ENCODE peak calls at places on chromosomes 4 and X, in five cellular contexts. A is thoracic aorta, X is glutamatergic neuron, T is transverse colon, R is AG04450. Z is an unnamed sample.

GRCh38 chr4:8506373-8507250 is 66.0 kb downstream of the TRMT44 start:
- DNase-seq in A (peak), X (no peak), T (peak), R (peak), Z (no peak)

GRCh38 chrX:46730765-46731164 is 28.2 kb downstream of the SLC9A7 start:
- DNase-seq in A (no peak), X (no peak), T (no peak), R (no peak), Z (no peak)

GRCh38 chr4:81003549-81004240 is 26.8 kb upstream of the BMP3 start:
- DNase-seq in A (no peak), X (no peak), T (peak), R (no peak), Z (no peak)

GRCh38 chr4:6228158-6229067 is 28.1 kb upstream of the JAKMIP1 start:
- DNase-seq in A (no peak), X (no peak), T (no peak), R (no peak), Z (no peak)

GRCh38 chr4:103150677-103151076 is 47.5 kb downstream of the CENPE start:
- DNase-seq in A (no peak), X (no peak), T (no peak), R (no peak), Z (no peak)

GRCh38 chr4:98260047-98260578 is 1.1 kb upstream of the RAP1GDS1 start:
- DNase-seq in A (peak), X (peak), T (peak), R (no peak), Z (peak)

GRCh38 chr4:152100378-152101201 is 339.8 kb upstream of the GATB start:
- DNase-seq in A (no peak), X (no peak), T (peak), R (no peak), Z (no peak)

GRCh38 chr4:53788011-53788410 is 196.7 kb upstream of the LNX1 start:
- DNase-seq in A (no peak), X (no peak), T (no peak), R (no peak), Z (no peak)

GRCh38 chr4:170124391-170124790 is 34.6 kb upstream of the AADAT start:
- DNase-seq in A (no peak), X (no peak), T (no peak), R (no peak), Z (no peak)

GRCh38 chr4:73721901-73722300 is 18.5 kb upstream of the CXCL8 start:
- DNase-seq in A (no peak), X (no peak), T (no peak), R (no peak), Z (no peak)

GRCh38 chr4:110195561-110196205 is 2.7 kb downstream of the ELOVL6 start:
- DNase-seq in A (no peak), X (no peak), T (no peak), R (no peak), Z (no peak)

GRCh38 chrX:40945366-40945713 is 139.9 kb upstream of the USP9X start:
- DNase-seq in A (no peak), X (no peak), T (peak), R (no peak), Z (no peak)

GRCh38 chrX:127317159-127317558 is 497.6 kb downstream of the PRR32 start:
- DNase-seq in A (no peak), X (no peak), T (no peak), R (no peak), Z (no peak)

GRCh38 chrX:10618911-10619310 is 1.5 kb downstream of the MID1 start:
- DNase-seq in A (no peak), X (no peak), T (no peak), R (no peak), Z (peak)

GRCh38 chr4:16418814-16419213 is 192.5 kb upstream of the TAPT1 start:
- DNase-seq in A (no peak), X (no peak), T (no peak), R (no peak), Z (no peak)

GRCh38 chr4:111934294-111934693 is 211.0 kb upstream of the FAM241A start:
- DNase-seq in A (no peak), X (no peak), T (no peak), R (no peak), Z (no peak)

GRCh38 chr4:124499266-124499665 is 213.3 kb downstream of the ANKRD50 start:
- DNase-seq in A (no peak), X (no peak), T (no peak), R (no peak), Z (no peak)

GRCh38 chrX:133880032-133880443 is 105.4 kb downstream of the GPC3 start:
- DNase-seq in A (no peak), X (no peak), T (no peak), R (no peak), Z (no peak)

GRCh38 chr4:178671766-178672165 is 1229.5 kb upstream of the AGA start:
- DNase-seq in A (no peak), X (no peak), T (no peak), R (no peak), Z (no peak)

GRCh38 chr4:88866862-88867550 is 169.4 kb upstream of the NAP1L5 start:
- DNase-seq in A (no peak), X (no peak), T (no peak), R (no peak), Z (no peak)

GRCh38 chrX:135273162-135273561 is 21.3 kb downstream of the ETDA start:
- DNase-seq in A (no peak), X (no peak), T (no peak), R (no peak), Z (no peak)

DNA sequence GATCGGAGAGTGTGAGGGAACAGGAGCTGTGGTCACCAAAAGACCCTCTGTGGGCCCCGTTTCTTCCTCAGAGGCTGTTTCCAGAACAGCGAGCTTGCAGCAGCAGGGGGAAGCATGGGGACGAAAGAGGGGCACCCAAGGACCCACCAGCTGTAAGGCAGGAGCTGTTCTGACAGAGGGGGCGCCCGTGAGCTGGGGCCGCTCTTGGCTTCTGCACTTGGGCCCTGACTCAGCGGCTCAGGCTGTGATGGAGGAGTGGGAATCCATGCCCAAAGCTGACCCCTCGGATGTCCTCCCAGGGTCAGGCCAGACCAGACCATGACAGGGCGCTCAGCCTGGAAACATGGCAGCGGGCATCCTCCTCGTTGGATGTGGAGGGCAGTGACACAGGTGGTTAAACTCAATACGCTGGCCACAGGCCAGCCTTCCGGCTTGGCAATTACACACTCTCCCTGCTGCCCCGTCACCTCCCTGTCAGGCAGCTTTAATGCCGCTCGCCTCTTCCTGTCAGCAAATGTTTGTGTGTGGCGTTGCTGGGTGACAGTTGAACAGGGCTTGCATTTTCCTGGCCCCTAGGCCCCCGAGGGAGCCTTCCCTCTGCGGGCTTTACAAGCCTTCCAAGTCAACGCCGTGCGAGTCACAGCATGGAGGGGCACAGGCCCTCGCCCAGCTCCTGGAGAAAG is 620.2 kb downstream of the BCOR start:
- DNase-seq in A (no peak), X (peak), T (peak), R (no peak), Z (peak)
- TF ChIP-seq CTCF in A (no peak), X (no peak), T (no peak), R (peak), Z (peak)

DNA sequence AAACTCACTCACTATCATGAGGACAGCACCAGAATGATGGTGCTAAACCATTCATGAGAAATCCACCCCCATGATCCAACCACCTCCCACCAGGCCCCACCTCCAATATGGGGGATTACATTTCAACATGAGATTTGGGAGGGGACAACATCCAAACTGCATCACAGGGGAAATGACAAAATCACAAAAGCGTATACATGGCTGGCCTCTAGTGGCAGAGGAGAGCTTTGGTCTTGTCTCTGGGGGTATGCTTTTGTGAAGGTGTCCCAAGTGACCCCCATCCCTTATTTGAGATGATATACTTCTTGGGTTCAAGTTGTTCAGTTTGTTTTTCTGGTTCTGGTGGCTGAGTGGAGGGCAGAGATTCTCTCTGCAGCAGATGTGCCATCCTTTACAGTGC is 8.5 kb upstream of the SETD7 start:
- DNase-seq in A (no peak), X (no peak), T (no peak), R (no peak), Z (no peak)
- TF ChIP-seq CTCF in A (no peak), X (no peak), T (no peak), R (peak), Z (no peak)

DNA sequence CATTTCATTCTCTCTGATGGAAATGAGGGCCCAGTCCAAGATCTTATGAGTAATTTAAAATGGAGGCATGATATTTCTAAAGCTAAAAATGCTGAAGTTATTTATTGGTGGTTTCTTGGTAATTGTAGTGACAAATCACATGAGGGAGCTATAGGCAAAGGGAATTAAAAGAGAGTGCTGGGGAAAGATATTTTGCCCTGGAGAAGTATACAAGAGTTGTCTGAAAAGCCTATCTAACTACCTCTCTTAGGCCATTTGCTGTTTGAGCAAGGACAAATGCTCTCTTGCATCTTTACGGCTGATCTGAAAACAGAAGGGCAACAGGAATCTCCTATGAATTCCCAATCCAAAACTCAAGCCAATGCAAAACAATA is 89.4 kb downstream of the FMR1NB start:
- DNase-seq in A (no peak), X (no peak), T (no peak), R (no peak), Z (no peak)
- TF ChIP-seq CTCF in A (no peak), X (no peak), T (no peak), R (no peak), Z (no peak)

DNA sequence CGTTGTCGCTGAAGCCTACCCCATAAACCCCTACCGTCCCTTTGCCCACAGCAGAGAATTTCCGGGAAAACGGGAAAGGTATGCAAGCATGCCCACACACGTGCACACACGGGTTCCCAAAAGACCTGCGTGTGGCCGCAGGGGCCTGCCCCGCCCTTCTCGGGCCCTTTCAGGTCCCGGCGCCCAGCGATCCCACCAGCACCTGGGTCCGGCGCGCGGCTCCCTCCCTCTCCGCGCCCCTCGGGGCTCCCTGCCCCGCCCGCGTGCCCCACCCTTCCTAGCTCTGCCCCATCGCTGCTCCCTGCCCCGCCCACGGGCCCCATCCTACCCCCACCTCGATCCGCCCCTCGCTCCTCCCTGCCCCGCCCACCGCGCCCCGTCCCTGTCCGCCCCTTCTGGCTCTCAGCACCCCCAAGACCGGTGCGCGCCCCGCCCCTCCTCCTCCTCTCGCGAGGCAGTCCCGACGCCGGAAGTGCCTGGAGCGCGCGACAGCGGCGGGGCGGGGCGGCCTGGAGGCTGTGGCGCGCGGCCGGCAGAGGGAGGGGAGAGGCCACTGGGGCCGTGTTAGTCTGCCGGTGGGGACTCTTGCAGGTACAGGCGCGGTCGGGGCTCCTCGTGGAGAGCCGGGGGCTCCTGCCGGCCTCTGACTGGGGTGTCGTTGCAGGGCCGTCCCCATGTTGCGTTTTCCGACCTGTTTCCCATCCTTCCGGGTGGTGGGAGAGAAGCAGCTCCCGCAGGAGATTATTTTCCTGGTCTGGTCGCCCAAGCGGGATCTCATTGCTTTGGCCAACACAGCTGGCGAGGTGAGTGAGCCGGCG is at the start of gene ANAPC4:
- DNase-seq in A (peak), X (peak), T (peak), R (peak), Z (peak)
- TF ChIP-seq CTCF in A (peak), X (no peak), T (no peak), R (peak), Z (no peak)

GRCh38 chr4:107034091-107034698 is 1.9 kb downstream of the DKK2 start:
- DNase-seq in A (no peak), X (peak), T (peak), R (no peak), Z (peak)
- TF ChIP-seq CTCF in A (peak), X (no peak), T (no peak), R (no peak), Z (peak)

GRCh38 chr4:165191814-165192499 is 15.4 kb upstream of the KLHL2 start:
- DNase-seq in A (no peak), X (no peak), T (no peak), R (no peak), Z (no peak)

GRCh38 chr4:165192956-165193355 is 14.4 kb upstream of the KLHL2 start:
- DNase-seq in A (no peak), X (no peak), T (no peak), R (no peak), Z (no peak)

GRCh38 chr4:165192500-165192898 is 14.9 kb upstream of the KLHL2 start:
- DNase-seq in A (no peak), X (no peak), T (no peak), R (no peak), Z (no peak)

GRCh38 chr4:165191253-165191652 is 16.1 kb upstream of the KLHL2 start:
- DNase-seq in A (no peak), X (no peak), T (no peak), R (no peak), Z (no peak)

GRCh38 chr4:165190591-165191212 is 16.7 kb upstream of the KLHL2 start:
- DNase-seq in A (no peak), X (no peak), T (no peak), R (no peak), Z (no peak)
- TF ChIP-seq CTCF in A (no peak), X (no peak), T (no peak), R (no peak), Z (no peak)

DNA sequence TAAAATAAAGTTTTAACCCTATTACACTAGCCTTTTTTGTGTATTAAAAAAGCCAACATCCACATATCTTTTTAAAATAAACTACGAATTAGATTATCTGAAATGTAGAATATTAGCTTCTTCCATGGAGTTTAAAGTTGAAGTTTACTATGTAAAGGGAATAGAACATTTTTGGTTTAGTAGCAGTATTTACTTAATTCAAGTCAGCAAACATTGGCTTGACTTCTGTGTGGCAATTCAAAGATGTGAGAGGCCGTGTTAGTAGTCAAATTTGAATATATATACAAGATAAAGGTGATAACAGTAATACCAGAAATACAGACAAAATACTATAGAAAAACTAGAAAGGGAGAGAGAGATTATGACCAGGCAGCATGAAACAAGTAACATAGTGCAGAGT is 115.1 kb upstream of the IL13RA1 start:
- DNase-seq in A (no peak), X (no peak), T (no peak), R (no peak), Z (no peak)
- TF ChIP-seq CTCF in A (no peak), X (no peak), T (no peak), R (no peak), Z (no peak)